ENCODE peak calls at places on chromosomes 7 and 10, in four cellular contexts. One of them, this sample, is unnamed.

GRCh38 chr7:55546826-55547225 is 25.5 kb downstream of the VOPP1 start:
- DNase-seq in astrocyte of the spinal cord: peak; percentile 81
- DNase-seq in WTC11: no peak
- DNase-seq in WERI-Rb-1: peak; percentile 63
- DNase-seq in this sample: no peak

GRCh38 chr10:42866115-42866995 is 83.8 kb downstream of the BMS1 start:
- DNase-seq in astrocyte of the spinal cord: peak; percentile 59
- DNase-seq in WTC11: peak; percentile 87
- DNase-seq in WERI-Rb-1: peak; percentile 75
- DNase-seq in this sample: peak; percentile 73

GRCh38 chr7:76196786-76197185 is 4.9 kb upstream of the SRRM3 start:
- DNase-seq in astrocyte of the spinal cord: no peak
- DNase-seq in WTC11: no peak
- DNase-seq in WERI-Rb-1: peak; percentile 90
- DNase-seq in this sample: no peak

GRCh38 chr10:116947838-116948529 is 57.0 kb downstream of the SHTN1 start:
- DNase-seq in astrocyte of the spinal cord: peak; percentile 32
- DNase-seq in WTC11: no peak
- DNase-seq in WERI-Rb-1: no peak
- DNase-seq in this sample: no peak

GRCh38 chr7:22725585-22725984 is 1.4 kb upstream of the IL6 start:
- DNase-seq in astrocyte of the spinal cord: peak; percentile 22
- DNase-seq in WTC11: no peak
- DNase-seq in WERI-Rb-1: no peak
- DNase-seq in this sample: peak; percentile 46

GRCh38 chr10:119253433-119254174 is 46.2 kb downstream of the GRK5 start:
- DNase-seq in astrocyte of the spinal cord: peak; percentile 97
- DNase-seq in WTC11: peak; percentile 20
- DNase-seq in WERI-Rb-1: peak; percentile 51
- DNase-seq in this sample: peak; percentile 54

GRCh38 chr7:117190746-117191435 is 132.0 kb downstream of the WNT2 start:
- DNase-seq in astrocyte of the spinal cord: no peak
- DNase-seq in WTC11: no peak
- DNase-seq in WERI-Rb-1: no peak
- DNase-seq in this sample: no peak

GRCh38 chr10:133378251-133379096 is 588 bp upstream of the PAOX start:
- DNase-seq in astrocyte of the spinal cord: peak; percentile 41
- DNase-seq in WTC11: peak; percentile 57
- DNase-seq in WERI-Rb-1: peak; percentile 55
- DNase-seq in this sample: peak; percentile 77

GRCh38 chr7:77913977-77914607 is 115.5 kb downstream of the PHTF2 start:
- DNase-seq in astrocyte of the spinal cord: peak; percentile 9
- DNase-seq in WTC11: no peak
- DNase-seq in WERI-Rb-1: no peak
- DNase-seq in this sample: no peak

GRCh38 chr7:43658718-43659548 is 70.4 kb downstream of the COA1 start:
- DNase-seq in astrocyte of the spinal cord: peak; percentile 89
- DNase-seq in WTC11: no peak
- DNase-seq in WERI-Rb-1: no peak
- DNase-seq in this sample: peak; percentile 57

GRCh38 chr7:148722340-148723165 is 23.9 kb downstream of the CUL1 start:
- DNase-seq in astrocyte of the spinal cord: no peak
- DNase-seq in WTC11: no peak
- DNase-seq in WERI-Rb-1: no peak
- DNase-seq in this sample: no peak

GRCh38 chr10:56632537-56632936 is 271.5 kb upstream of the ZWINT start:
- DNase-seq in astrocyte of the spinal cord: no peak
- DNase-seq in WTC11: no peak
- DNase-seq in WERI-Rb-1: no peak
- DNase-seq in this sample: no peak

GRCh38 chr7:96238474-96238873 is 83.4 kb downstream of the SLC25A13 start:
- DNase-seq in astrocyte of the spinal cord: peak; percentile 56
- DNase-seq in WTC11: no peak
- DNase-seq in WERI-Rb-1: no peak
- DNase-seq in this sample: no peak

GRCh38 chr7:78301361-78301760 is 502.8 kb downstream of the PHTF2 start:
- DNase-seq in astrocyte of the spinal cord: peak; percentile 43
- DNase-seq in WTC11: no peak
- DNase-seq in WERI-Rb-1: no peak
- DNase-seq in this sample: no peak

GRCh38 chr10:131911451-131911850 is 10.6 kb downstream of the PPP2R2D start:
- DNase-seq in astrocyte of the spinal cord: no peak
- DNase-seq in WTC11: no peak
- DNase-seq in WERI-Rb-1: no peak
- DNase-seq in this sample: no peak

DNA sequence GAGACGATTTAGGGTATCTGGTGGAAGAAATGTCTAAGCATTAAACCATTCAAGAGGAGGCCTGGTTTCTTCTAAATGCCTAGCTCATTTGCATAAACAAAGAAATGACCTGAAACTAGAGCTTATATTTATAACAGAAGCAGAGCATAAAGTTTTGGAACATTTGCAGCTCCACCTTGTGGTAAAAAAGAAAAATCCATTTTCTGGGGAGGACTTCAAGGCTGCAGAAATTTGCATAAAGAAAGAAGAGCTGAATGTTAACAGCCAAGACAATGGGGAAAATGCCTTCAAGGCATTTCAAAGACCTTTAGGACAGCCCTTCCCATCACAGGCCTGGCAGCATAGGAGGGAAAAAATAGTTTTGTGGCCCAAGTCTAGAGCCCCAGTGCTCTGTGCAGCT is 362.0 kb downstream of the ZNF248 start:
- DNase-seq in astrocyte of the spinal cord: no peak
- DNase-seq in WTC11: no peak
- DNase-seq in WERI-Rb-1: no peak
- DNase-seq in this sample: no peak
- TF ChIP-seq CTCF in astrocyte of the spinal cord: no peak
- TF ChIP-seq CTCF in WTC11: no peak
- TF ChIP-seq CTCF in WERI-Rb-1: peak; percentile 36
- TF ChIP-seq CTCF in this sample: no peak

DNA sequence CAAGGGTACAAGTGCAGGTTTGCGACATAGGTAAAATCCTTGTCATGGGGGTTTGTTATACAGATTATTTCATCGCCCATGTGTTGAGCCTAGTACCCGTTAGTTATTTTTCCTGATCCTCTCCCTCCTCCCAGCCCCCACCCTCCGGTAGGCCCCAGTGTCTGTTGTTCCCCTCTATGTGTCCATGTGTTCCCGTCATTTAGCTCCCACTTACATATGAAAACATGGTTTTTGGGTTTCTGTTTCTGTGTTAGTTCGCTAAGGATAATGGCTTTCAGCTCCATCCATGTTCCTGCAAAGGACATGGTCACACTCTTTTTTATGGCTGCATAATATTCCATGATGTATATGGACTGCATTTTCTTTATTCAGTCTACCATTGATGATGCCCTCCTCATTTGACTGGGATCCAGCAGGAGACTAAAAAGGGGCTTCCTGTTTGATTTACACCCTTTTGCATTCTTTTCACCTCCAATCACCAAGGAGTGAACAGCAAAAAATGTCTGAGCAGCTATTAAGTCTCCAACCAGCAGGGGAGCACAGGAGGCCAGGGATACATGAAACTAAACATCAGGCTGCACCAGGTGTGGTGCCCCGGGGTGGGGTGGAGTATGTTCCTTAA is 188.2 kb downstream of the SKIDA1 start:
- DNase-seq in astrocyte of the spinal cord: no peak
- DNase-seq in WTC11: no peak
- DNase-seq in WERI-Rb-1: no peak
- DNase-seq in this sample: no peak
- TF ChIP-seq CTCF in astrocyte of the spinal cord: no peak
- TF ChIP-seq CTCF in WTC11: no peak
- TF ChIP-seq CTCF in WERI-Rb-1: no peak
- TF ChIP-seq CTCF in this sample: no peak

GRCh38 chr7:42606217-42606905 is 305.5 kb downstream of the C7orf25 start:
- DNase-seq in astrocyte of the spinal cord: peak; percentile 4
- DNase-seq in WTC11: no peak
- DNase-seq in WERI-Rb-1: no peak
- DNase-seq in this sample: no peak
- TF ChIP-seq CTCF in astrocyte of the spinal cord: no peak
- TF ChIP-seq CTCF in WTC11: no peak
- TF ChIP-seq CTCF in WERI-Rb-1: no peak
- TF ChIP-seq CTCF in this sample: no peak

GRCh38 chr10:71188201-71188600 is 24.2 kb upstream of the UNC5B start:
- DNase-seq in astrocyte of the spinal cord: no peak
- DNase-seq in WTC11: no peak
- DNase-seq in WERI-Rb-1: no peak
- DNase-seq in this sample: no peak

GRCh38 chr10:71184402-71184801 is 28.0 kb upstream of the UNC5B start:
- DNase-seq in astrocyte of the spinal cord: no peak
- DNase-seq in WTC11: no peak
- DNase-seq in WERI-Rb-1: no peak
- DNase-seq in this sample: no peak

GRCh38 chr10:71187197-71187596 is 25.2 kb upstream of the UNC5B start:
- DNase-seq in astrocyte of the spinal cord: no peak
- DNase-seq in WTC11: no peak
- DNase-seq in WERI-Rb-1: peak; percentile 81
- DNase-seq in this sample: no peak

GRCh38 chr10:71185209-71185608 is 27.2 kb upstream of the UNC5B start:
- DNase-seq in astrocyte of the spinal cord: no peak
- DNase-seq in WTC11: no peak
- DNase-seq in WERI-Rb-1: no peak
- DNase-seq in this sample: no peak

DNA sequence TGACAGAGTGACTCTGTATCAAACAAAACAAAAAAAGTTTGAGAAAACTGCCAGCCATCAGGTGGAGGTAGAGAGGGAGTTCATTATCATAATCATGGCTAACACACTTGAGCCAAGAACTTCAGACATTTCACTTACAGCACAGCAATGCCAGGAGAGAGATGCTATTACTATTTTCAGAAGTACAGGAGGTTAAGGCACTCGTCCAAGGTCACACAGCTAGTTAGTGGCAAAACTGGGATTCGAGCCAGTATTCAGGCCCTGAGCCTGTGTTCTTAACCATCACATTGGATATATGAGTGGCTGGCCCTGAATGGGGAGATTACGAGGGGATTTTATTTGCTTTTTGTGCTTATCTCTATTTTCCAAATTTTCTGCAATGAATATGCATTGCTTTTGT is 24.8 kb upstream of the UNC5B start:
- DNase-seq in astrocyte of the spinal cord: peak; percentile 27
- DNase-seq in WTC11: no peak
- DNase-seq in WERI-Rb-1: no peak
- DNase-seq in this sample: no peak
- TF ChIP-seq CTCF in astrocyte of the spinal cord: no peak
- TF ChIP-seq CTCF in WTC11: no peak
- TF ChIP-seq CTCF in WERI-Rb-1: no peak
- TF ChIP-seq CTCF in this sample: no peak

GRCh38 chr10:99975942-99976809 is 33.6 kb downstream of the DNMBP start:
- DNase-seq in astrocyte of the spinal cord: peak; percentile 75
- DNase-seq in WTC11: no peak
- DNase-seq in WERI-Rb-1: no peak
- DNase-seq in this sample: no peak

GRCh38 chr10:99975106-99975829 is 34.5 kb downstream of the DNMBP start:
- DNase-seq in astrocyte of the spinal cord: no peak
- DNase-seq in WTC11: no peak
- DNase-seq in WERI-Rb-1: no peak
- DNase-seq in this sample: peak; percentile 36

GRCh38 chr10:99977916-99978315 is 31.8 kb downstream of the DNMBP start:
- DNase-seq in astrocyte of the spinal cord: no peak
- DNase-seq in WTC11: no peak
- DNase-seq in WERI-Rb-1: peak; percentile 70
- DNase-seq in this sample: no peak

GRCh38 chr10:99976886-99977391 is 32.8 kb downstream of the DNMBP start:
- DNase-seq in astrocyte of the spinal cord: peak; percentile 96
- DNase-seq in WTC11: no peak
- DNase-seq in WERI-Rb-1: no peak
- DNase-seq in this sample: no peak

DNA sequence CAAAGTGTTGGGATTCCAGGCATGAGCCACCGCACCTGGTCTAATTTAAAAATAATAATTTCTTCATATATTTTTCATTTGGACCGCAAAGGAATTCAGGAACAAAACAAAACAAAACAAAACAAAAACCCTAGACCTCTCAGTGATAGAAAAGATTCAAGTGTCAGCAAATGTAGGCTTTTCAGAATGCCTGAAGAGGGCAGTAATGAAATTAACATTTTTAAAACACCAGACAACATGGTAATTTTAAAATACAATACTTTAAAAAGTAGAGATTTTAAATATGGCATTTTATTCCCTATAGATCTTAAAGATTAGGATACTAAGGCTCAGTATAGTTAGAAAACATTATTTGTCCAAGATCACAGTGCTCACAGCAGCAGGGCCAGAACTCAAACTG is 36.6 kb downstream of the DNMBP start:
- DNase-seq in astrocyte of the spinal cord: no peak
- DNase-seq in WTC11: no peak
- DNase-seq in WERI-Rb-1: no peak
- DNase-seq in this sample: no peak
- TF ChIP-seq CTCF in astrocyte of the spinal cord: peak; percentile 44
- TF ChIP-seq CTCF in WTC11: no peak
- TF ChIP-seq CTCF in WERI-Rb-1: no peak
- TF ChIP-seq CTCF in this sample: peak; percentile 27

DNA sequence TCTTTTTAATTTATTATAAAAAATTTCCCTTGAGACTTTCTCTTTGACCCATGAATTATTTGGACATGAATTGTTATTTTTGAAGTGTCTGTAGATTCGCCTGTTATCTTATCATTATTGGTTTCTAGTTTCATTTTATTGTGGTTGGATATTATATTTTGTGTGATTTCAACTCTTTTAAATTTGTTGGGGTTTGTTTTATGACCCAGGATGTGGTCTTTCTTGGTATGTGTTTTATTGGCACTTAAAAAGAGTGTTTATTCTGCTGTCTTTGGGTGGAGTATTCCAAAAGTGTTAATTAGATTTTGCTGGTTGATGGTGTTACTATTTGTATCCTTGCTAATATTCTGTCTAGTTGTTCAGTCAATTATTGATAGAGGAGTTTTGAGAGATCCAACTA is 50.5 kb upstream of the GPR141 start:
- DNase-seq in astrocyte of the spinal cord: no peak
- DNase-seq in WTC11: no peak
- DNase-seq in WERI-Rb-1: no peak
- DNase-seq in this sample: no peak
- TF ChIP-seq CTCF in astrocyte of the spinal cord: no peak
- TF ChIP-seq CTCF in WTC11: no peak
- TF ChIP-seq CTCF in WERI-Rb-1: no peak
- TF ChIP-seq CTCF in this sample: no peak

DNA sequence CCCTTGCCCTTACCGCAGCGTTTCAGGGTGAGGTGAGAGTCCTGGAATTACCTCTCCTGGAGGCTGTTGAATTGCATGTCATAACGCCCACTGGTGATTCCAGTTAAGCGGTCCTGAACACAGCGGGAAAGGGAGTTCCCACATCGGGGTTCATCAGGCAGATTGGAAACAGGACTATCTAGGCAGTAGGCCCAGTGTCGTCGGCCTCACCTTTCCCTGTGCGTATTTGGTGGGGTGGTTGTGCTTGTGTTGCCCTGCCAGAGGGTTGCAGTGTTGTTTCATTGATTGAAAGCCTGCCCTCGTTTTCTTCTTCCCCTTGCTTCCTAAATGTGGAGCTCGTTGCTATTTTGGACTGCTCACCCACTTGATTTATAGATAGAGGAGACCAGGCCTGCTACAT is 10.6 kb upstream of the SUN1 start:
- DNase-seq in astrocyte of the spinal cord: no peak
- DNase-seq in WTC11: no peak
- DNase-seq in WERI-Rb-1: no peak
- DNase-seq in this sample: no peak
- TF ChIP-seq CTCF in astrocyte of the spinal cord: no peak
- TF ChIP-seq CTCF in WTC11: no peak
- TF ChIP-seq CTCF in WERI-Rb-1: no peak
- TF ChIP-seq CTCF in this sample: no peak